ENCODE peak calls at places on chromosomes 7 and 10, in nine cellular contexts. L is HCT116, K is sigmoid colon, J is spleen, S is Panc1, T is transverse colon, P is prostate gland, G is suprapubic skin, Q is HepG2. Y is an unnamed sample.

GRCh38 chr7:39413866-39414668 is 152.1 kb upstream of the YAE1 start:
- DNase-seq in S (no peak), K (peak; percentile 67), Q (peak; percentile 15), J (peak; percentile 84), L (peak; percentile 26), T (peak; percentile 31), P (peak; percentile 7), G (peak; percentile 68), Y (no peak)

GRCh38 chr10:8581521-8582225 is 527.2 kb downstream of the GATA3 start:
- DNase-seq in G (no peak), L (no peak), K (no peak), J (no peak), Q (no peak), S (no peak), T (no peak), P (no peak), Y (no peak)

GRCh38 chr7:19663816-19664531 is 44.9 kb downstream of the POLR1F start:
- DNase-seq in P (no peak), S (no peak), T (no peak), K (no peak), Q (no peak), L (no peak), J (no peak), G (no peak), Y (no peak)

GRCh38 chr10:127926455-127926854 is 19.6 kb downstream of the PTPRE start:
- DNase-seq in S (no peak), G (no peak), Q (no peak), T (no peak), J (no peak), P (no peak), L (no peak), K (peak; percentile 62), Y (no peak)

GRCh38 chr10:131843881-131844284 is 56.9 kb upstream of the PPP2R2D start:
- DNase-seq in T (no peak), P (no peak), J (peak; percentile 55), Q (no peak), K (no peak), S (no peak), L (no peak), G (no peak), Y (no peak)

GRCh38 chr7:132350741-132351140 is 225.5 kb downstream of the PLXNA4 start:
- DNase-seq in Q (no peak), T (no peak), K (no peak), G (no peak), P (no peak), S (no peak), J (no peak), L (no peak), Y (no peak)

GRCh38 chr7:111392976-111393762 is 169.1 kb downstream of the IMMP2L start:
- DNase-seq in P (no peak), L (no peak), T (no peak), J (no peak), K (no peak), Q (no peak), S (no peak), G (no peak), Y (no peak)

GRCh38 chr7:80140388-80140787 is 5.8 kb downstream of the GNAI1 start:
- DNase-seq in Q (no peak), G (no peak), J (no peak), T (no peak), K (no peak), S (no peak), P (no peak), L (no peak), Y (no peak)

GRCh38 chr10:85610381-85611092 is 756.1 kb downstream of the GRID1 start:
- DNase-seq in T (no peak), Q (no peak), L (no peak), P (no peak), G (no peak), J (no peak), S (no peak), K (no peak), Y (peak; percentile 37)

GRCh38 chr7:75984130-75985008 is 10.0 kb downstream of the TMEM120A start:
- DNase-seq in L (no peak), S (no peak), G (no peak), Q (no peak), K (no peak), T (no peak), J (no peak), P (no peak), Y (no peak)

DNA sequence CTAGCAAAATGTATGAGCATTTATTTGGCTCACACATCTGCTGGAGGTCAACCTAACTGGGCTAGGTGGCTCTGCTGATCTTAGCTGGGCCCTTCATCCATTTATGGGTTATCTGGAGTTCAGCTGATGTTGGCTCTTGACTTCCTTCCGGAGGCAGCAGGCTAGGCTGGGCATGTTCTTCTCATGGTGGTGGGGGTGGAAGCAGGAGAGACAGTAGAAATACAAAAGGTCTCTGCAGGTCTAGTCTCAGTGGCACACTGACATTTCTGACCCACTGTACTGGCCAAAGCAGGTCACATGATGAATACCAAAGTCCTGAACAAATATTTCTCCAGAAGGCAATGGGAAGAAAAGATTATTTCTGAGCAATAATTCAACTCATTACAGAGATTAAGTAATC is 334.6 kb downstream of the CRPPA start:
- DNase-seq in L (no peak), S (no peak), G (no peak), K (no peak), P (no peak), Q (no peak), T (no peak), J (no peak), Y (no peak)
- TF ChIP-seq POLR2AphosphoS5 in L (no peak), S (no peak), G (no peak), K (no peak), P (no peak), Q (no peak), T (no peak), J (no peak), Y (no peak)

GRCh38 chr10:102159051-102159597 is 6.9 kb downstream of the NOLC1 start:
- DNase-seq in G (no peak), J (no peak), Q (no peak), T (no peak), K (no peak), L (no peak), S (no peak), P (no peak), Y (no peak)
- H3K27ac ChIP-seq in G (no peak overlapping the region), J (no peak overlapping the region), Q (no peak overlapping the region), T (no peak overlapping the region), K (no peak overlapping the region), L (no peak overlapping the region), S (no peak overlapping the region), P (no peak overlapping the region), Y (no peak overlapping the region)

GRCh38 chr7:106657085-106657991 is 3.6 kb downstream of the CCDC71L start:
- DNase-seq in G (no peak), J (no peak), Q (no peak), P (no peak), T (no peak), L (no peak), K (no peak), S (no peak), Y (no peak)
- TF ChIP-seq POLR2AphosphoS5 in G (no peak), J (no peak), Q (no peak), P (no peak), T (no peak), L (no peak), K (no peak), S (no peak), Y (no peak)

DNA sequence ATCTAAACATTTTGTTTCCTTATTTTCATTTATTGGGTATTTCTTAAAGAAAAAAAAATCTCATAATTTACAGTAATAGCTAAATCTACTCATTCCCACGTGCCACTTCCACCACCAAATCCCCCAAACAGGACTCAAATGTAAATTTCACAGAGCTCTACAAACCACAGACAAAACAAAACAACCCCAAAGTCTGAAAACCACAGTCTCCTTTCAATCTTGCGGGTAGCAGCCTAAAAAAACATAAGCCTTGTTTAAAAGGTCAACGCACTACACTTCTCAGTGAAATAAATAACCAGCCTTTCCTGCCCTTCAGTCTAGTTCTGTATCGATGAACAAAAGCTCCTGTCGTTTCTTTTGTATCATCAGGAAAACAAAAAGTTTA is 121.8 kb upstream of the AFAP1L2 start:
- DNase-seq in K (no peak), S (no peak), P (no peak), Q (no peak), L (no peak), J (no peak), G (no peak), T (no peak), Y (no peak)
- H3K27ac ChIP-seq in K (peak overlapping the region; percentile 64), S (peak overlapping the region; percentile 79), P (peak overlapping the region; percentile 52), Q (peak overlapping the region; percentile 92), L (peak overlapping the region; percentile 63), J (peak overlapping the region; percentile 86), G (peak overlapping the region; percentile 91), T (peak overlapping the region; percentile 84), Y (peak overlapping the region; percentile 90)

DNA sequence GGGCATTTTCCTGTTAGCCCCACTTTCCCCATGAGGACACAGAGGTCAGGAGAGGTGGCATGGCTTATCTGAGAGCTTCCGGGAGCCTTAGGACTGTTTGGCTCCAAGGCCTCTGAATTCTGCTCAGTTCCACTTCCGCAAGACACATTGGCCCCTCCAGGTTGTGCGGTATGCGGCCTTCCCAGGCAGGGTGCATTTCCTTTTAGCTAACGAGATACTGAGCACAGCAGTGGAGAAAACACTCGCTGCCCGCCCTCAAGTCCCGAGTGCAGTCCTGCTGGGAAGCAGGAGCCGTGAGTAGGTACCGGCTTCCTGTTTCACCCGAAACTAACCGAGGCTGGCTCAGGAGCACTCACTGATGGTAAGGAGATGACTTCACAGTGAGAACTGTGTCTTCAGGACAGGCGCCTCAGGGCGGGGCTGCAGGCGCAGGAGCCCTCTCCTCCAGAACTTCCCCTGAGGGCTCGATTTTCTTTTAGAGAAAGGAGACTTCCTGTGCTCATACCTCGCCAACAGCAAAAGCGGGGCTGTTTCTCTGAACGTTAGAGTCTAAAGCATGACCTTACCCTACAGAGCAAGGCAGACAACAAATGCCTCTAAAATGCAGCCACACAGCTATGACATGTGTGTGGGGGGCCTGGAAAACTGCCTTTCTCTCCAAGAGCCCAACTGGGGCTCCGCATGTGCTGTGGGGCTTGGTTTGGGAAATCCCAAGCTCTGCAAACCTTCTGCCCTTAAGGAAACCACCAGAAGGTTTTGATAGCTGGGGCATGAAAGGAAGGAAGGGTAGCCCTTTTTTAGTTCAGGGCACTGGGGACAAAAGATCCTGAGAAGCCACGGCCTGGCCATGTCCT is 25.9 kb downstream of the RGS10 start:
- DNase-seq in J (peak; percentile 87), G (no peak), L (no peak), P (no peak), S (no peak), Q (no peak), K (no peak), T (peak; percentile 49), Y (no peak)
- TF ChIP-seq POLR2AphosphoS5 in J (peak; percentile 39), G (no peak), L (no peak), P (no peak), S (no peak), Q (no peak), K (no peak), T (no peak), Y (no peak)

Y was measured in vagina.